ENCODE peak calls at places on chromosomes 6 and 20, in five cellular contexts. One of them, this sample, is unnamed.

GRCh38 chr6:28424163-28424562 is 19.1 kb downstream of the ZSCAN23 start:
- DNase-seq in breast epithelium: no peak
- DNase-seq in sigmoid colon: no peak
- DNase-seq in HepG2: no peak
- DNase-seq in HCT116: no peak
- DNase-seq in this sample: no peak

GRCh38 chr6:100677240-100677639 is 203.9 kb downstream of the ASCC3 start:
- DNase-seq in breast epithelium: no peak
- DNase-seq in sigmoid colon: no peak
- DNase-seq in HepG2: peak; percentile 14
- DNase-seq in HCT116: no peak
- DNase-seq in this sample: no peak

GRCh38 chr6:159934181-159934580 is 34.7 kb upstream of the IGF2R start:
- DNase-seq in breast epithelium: no peak
- DNase-seq in sigmoid colon: no peak
- DNase-seq in HepG2: no peak
- DNase-seq in HCT116: no peak
- DNase-seq in this sample: no peak

GRCh38 chr6:158631678-158632537 is 12.6 kb downstream of the DYNLT1 start:
- DNase-seq in breast epithelium: no peak
- DNase-seq in sigmoid colon: peak; percentile 85
- DNase-seq in HepG2: no peak
- DNase-seq in HCT116: peak; percentile 69
- DNase-seq in this sample: no peak

GRCh38 chr6:40443842-40444241 is 143.3 kb downstream of the LRFN2 start:
- DNase-seq in breast epithelium: no peak
- DNase-seq in sigmoid colon: no peak
- DNase-seq in HepG2: no peak
- DNase-seq in HCT116: no peak
- DNase-seq in this sample: no peak

GRCh38 chr6:16514249-16514648 is 247.0 kb downstream of the ATXN1 start:
- DNase-seq in breast epithelium: no peak
- DNase-seq in sigmoid colon: no peak
- DNase-seq in HepG2: peak; percentile 28
- DNase-seq in HCT116: no peak
- DNase-seq in this sample: no peak

GRCh38 chr6:44201638-44202303 is 15.0 kb upstream of the MYMX start:
- DNase-seq in breast epithelium: no peak
- DNase-seq in sigmoid colon: no peak
- DNase-seq in HepG2: no peak
- DNase-seq in HCT116: no peak
- DNase-seq in this sample: no peak

GRCh38 chr6:108945686-108946158 is 97.5 kb downstream of the ARMC2 start:
- DNase-seq in breast epithelium: no peak
- DNase-seq in sigmoid colon: peak; percentile 90
- DNase-seq in HepG2: no peak
- DNase-seq in HCT116: no peak
- DNase-seq in this sample: no peak

GRCh38 chr20:24842591-24843442 is 106.3 kb upstream of the CST7 start:
- DNase-seq in breast epithelium: no peak
- DNase-seq in sigmoid colon: no peak
- DNase-seq in HepG2: no peak
- DNase-seq in HCT116: no peak
- DNase-seq in this sample: peak; percentile 53

GRCh38 chr6:45560421-45560820 is 182.7 kb upstream of the SUPT3H start:
- DNase-seq in breast epithelium: no peak
- DNase-seq in sigmoid colon: no peak
- DNase-seq in HepG2: no peak
- DNase-seq in HCT116: no peak
- DNase-seq in this sample: no peak

GRCh38 chr6:157990321-157991066 is 8.8 kb downstream of the SYNJ2 start:
- DNase-seq in breast epithelium: no peak
- DNase-seq in sigmoid colon: no peak
- DNase-seq in HepG2: no peak
- DNase-seq in HCT116: no peak
- DNase-seq in this sample: peak; percentile 17

GRCh38 chr6:107716688-107717089 is 107.4 kb downstream of the SCML4 start:
- DNase-seq in breast epithelium: no peak
- DNase-seq in sigmoid colon: no peak
- DNase-seq in HepG2: no peak
- DNase-seq in HCT116: peak; percentile 68
- DNase-seq in this sample: peak; percentile 86

GRCh38 chr6:33745558-33745957 is 1.1 kb downstream of the IP6K3 start:
- DNase-seq in breast epithelium: no peak
- DNase-seq in sigmoid colon: peak; percentile 78
- DNase-seq in HepG2: peak; percentile 45
- DNase-seq in HCT116: no peak
- DNase-seq in this sample: no peak

GRCh38 chr20:37560629-37561028 is 33.0 kb upstream of the BLCAP start:
- DNase-seq in breast epithelium: no peak
- DNase-seq in sigmoid colon: no peak
- DNase-seq in HepG2: no peak
- DNase-seq in HCT116: no peak
- DNase-seq in this sample: no peak

GRCh38 chr20:10986586-10986985 is 312.8 kb upstream of the JAG1 start:
- DNase-seq in breast epithelium: no peak
- DNase-seq in sigmoid colon: no peak
- DNase-seq in HepG2: no peak
- DNase-seq in HCT116: no peak
- DNase-seq in this sample: no peak

GRCh38 chr6:149468179-149468578 is 16.6 kb downstream of the ZC3H12D start:
- DNase-seq in breast epithelium: no peak
- DNase-seq in sigmoid colon: no peak
- DNase-seq in HepG2: no peak
- DNase-seq in HCT116: no peak
- DNase-seq in this sample: no peak

GRCh38 chr6:40584741-40585140 is 2.4 kb downstream of the LRFN2 start:
- DNase-seq in breast epithelium: no peak
- DNase-seq in sigmoid colon: no peak
- DNase-seq in HepG2: no peak
- DNase-seq in HCT116: no peak
- DNase-seq in this sample: no peak

GRCh38 chr6:39188101-39188455 is 41.2 kb downstream of the KCNK5 start:
- DNase-seq in breast epithelium: no peak
- DNase-seq in sigmoid colon: no peak
- DNase-seq in HepG2: no peak
- DNase-seq in HCT116: no peak
- DNase-seq in this sample: no peak

GRCh38 chr20:33666293-33667244 is at the start of gene ACTL10:
- DNase-seq in breast epithelium: peak; percentile 97
- DNase-seq in sigmoid colon: peak; percentile 100
- DNase-seq in HepG2: no peak
- DNase-seq in HCT116: no peak
- DNase-seq in this sample: peak; percentile 97

GRCh38 chr20:63979221-63979548 is 257 bp downstream of the SAMD10 start:
- DNase-seq in breast epithelium: no peak
- DNase-seq in sigmoid colon: no peak
- DNase-seq in HepG2: no peak
- DNase-seq in HCT116: no peak
- DNase-seq in this sample: no peak

GRCh38 chr20:37745553-37745952 is 51.7 kb downstream of the CTNNBL1 start:
- DNase-seq in breast epithelium: no peak
- DNase-seq in sigmoid colon: no peak
- DNase-seq in HepG2: no peak
- DNase-seq in HCT116: no peak
- DNase-seq in this sample: no peak

GRCh38 chr6:148037496-148037895 is 305.1 kb upstream of the SASH1 start:
- DNase-seq in breast epithelium: no peak
- DNase-seq in sigmoid colon: no peak
- DNase-seq in HepG2: no peak
- DNase-seq in HCT116: no peak
- DNase-seq in this sample: no peak

GRCh38 chr6:87944541-87944954 is 103.1 kb upstream of the SPACA1 start:
- DNase-seq in breast epithelium: peak; percentile 56
- DNase-seq in sigmoid colon: no peak
- DNase-seq in HepG2: peak; percentile 71
- DNase-seq in HCT116: no peak
- DNase-seq in this sample: no peak

GRCh38 chr20:63858393-63859165 is 2.7 kb upstream of the ABHD16B start:
- DNase-seq in breast epithelium: no peak
- DNase-seq in sigmoid colon: no peak
- DNase-seq in HepG2: peak; percentile 79
- DNase-seq in HCT116: no peak
- DNase-seq in this sample: no peak

GRCh38 chr20:56909918-56910714 is 281.0 kb downstream of the TFAP2C start:
- DNase-seq in breast epithelium: no peak
- DNase-seq in sigmoid colon: no peak
- DNase-seq in HepG2: no peak
- DNase-seq in HCT116: no peak
- DNase-seq in this sample: no peak

DNA sequence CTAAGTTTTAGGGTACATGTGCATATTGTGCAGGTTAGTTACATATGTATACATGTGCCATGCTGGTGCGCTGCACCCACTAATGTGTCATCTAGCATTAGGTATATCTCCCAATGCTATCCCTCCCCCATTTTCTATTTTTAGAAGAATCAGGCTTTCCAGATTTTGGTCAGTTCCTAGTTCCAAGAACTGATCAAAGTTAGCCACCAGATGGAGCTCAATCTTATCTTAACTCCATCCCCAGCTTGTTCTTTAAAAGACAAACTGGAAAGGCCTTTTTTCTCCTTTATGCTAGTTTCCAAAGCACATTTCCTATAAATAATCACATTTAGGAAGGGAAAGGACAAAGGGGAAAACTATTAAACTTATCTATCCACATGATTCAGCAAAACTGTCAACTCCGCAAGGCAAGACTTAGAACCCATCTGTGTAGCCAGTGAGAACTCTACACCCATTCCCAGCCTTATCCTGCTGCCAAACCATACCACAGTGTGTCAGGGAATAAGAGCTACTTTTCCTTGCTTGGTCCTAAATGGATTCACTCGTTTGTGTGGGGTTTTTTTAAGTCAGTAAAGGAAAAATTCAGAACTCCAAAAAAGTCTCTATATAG is 22.8 kb upstream of the KHDC1 start:
- DNase-seq in breast epithelium: no peak
- DNase-seq in sigmoid colon: no peak
- DNase-seq in HepG2: peak; percentile 25
- DNase-seq in HCT116: peak; percentile 23
- DNase-seq in this sample: no peak
- TF ChIP-seq POLR2AphosphoS5 in breast epithelium: no peak
- TF ChIP-seq POLR2AphosphoS5 in sigmoid colon: no peak
- TF ChIP-seq POLR2AphosphoS5 in HepG2: no peak
- TF ChIP-seq POLR2AphosphoS5 in HCT116: no peak
- TF ChIP-seq POLR2AphosphoS5 in this sample: no peak

DNA sequence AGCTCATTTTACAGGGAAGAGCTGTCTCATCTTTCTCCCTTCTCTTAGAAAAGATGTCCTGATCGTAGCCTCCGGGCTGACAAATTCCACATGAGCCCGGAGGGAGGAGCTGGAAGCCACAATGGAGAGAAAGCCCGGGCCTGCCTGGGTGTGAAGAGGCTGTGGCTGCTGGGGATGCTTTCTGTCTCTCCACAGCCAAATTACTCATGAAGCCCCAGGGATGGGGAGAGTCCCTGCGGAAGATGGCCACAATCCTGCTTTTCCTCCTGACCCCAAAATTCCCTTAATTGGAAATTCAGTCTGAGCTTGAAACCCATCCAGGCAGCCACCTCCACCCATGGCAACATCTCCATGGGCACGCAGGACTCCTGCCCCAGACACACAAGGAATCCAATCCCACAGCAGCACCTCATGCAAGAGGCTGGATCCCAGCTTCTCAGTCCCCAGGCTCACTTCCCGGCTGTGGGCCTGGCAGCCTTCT is 32.4 kb downstream of the JPH2 start:
- DNase-seq in breast epithelium: no peak
- DNase-seq in sigmoid colon: peak; percentile 72
- DNase-seq in HepG2: no peak
- DNase-seq in HCT116: no peak
- DNase-seq in this sample: no peak
- TF ChIP-seq POLR2AphosphoS5 in breast epithelium: peak; percentile 32
- TF ChIP-seq POLR2AphosphoS5 in sigmoid colon: peak; percentile 23
- TF ChIP-seq POLR2AphosphoS5 in HepG2: no peak
- TF ChIP-seq POLR2AphosphoS5 in HCT116: no peak
- TF ChIP-seq POLR2AphosphoS5 in this sample: no peak

DNA sequence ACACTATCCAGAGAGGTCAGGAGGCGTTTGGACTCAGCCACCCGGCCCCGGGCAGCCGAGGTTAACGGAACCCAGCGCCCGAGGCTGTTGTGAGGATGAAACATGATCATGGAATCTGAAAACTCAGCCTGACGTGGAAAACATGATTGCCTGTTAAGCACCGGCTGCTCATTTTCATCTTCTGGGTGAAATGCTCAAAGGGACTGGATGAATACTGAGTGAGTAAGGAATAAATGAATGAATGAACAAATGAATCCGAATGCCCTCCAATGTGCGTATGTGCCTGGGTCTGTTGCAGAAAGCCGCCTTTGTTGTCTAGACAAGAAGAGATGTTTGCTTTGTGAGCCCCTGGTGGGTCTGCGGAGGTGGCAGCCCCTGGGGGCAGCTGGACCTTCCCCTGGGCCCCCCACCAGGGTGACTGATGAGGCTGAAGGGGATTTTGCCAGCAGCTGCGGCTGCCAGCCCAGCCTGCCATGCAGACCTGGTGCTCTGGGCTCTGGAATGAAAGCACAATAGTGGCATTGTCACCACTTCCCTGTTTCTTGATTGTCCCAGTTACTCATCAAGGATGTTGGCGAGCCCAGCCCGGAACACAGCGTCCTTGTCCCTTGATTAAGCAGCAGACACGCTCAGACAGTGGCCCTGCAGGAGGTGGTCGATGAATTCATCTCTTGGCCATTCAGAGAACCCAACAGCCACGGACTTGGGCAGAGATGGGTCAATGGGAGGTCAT is 211.1 kb downstream of the ANKRD60 start:
- DNase-seq in breast epithelium: peak; percentile 81
- DNase-seq in sigmoid colon: peak; percentile 82
- DNase-seq in HepG2: peak; percentile 34
- DNase-seq in HCT116: peak; percentile 89
- DNase-seq in this sample: no peak
- TF ChIP-seq POLR2AphosphoS5 in breast epithelium: peak; percentile 47
- TF ChIP-seq POLR2AphosphoS5 in sigmoid colon: peak; percentile 45
- TF ChIP-seq POLR2AphosphoS5 in HepG2: no peak
- TF ChIP-seq POLR2AphosphoS5 in HCT116: no peak
- TF ChIP-seq POLR2AphosphoS5 in this sample: no peak

DNA sequence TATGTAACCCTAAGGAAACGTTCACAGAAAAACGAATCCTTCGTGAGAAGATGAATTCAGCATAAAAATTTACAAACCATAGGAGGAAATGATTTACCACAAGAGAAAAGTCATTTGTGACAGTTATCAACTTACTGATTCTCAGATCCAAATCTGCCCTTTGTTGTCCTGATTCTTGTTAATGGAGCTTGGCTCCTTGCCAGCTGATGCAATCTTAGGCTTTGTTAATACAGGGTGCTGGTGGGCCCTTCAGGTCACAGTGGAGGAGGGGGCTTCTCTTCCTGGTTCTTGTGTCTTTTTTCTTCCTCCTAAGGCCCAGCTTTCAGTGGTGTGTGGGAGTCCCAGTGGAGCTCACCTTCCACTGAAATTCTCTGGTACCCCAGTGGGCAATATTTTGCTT is 108.4 kb upstream of the MAP3K7 start:
- DNase-seq in breast epithelium: no peak
- DNase-seq in sigmoid colon: no peak
- DNase-seq in HepG2: no peak
- DNase-seq in HCT116: no peak
- DNase-seq in this sample: no peak
- TF ChIP-seq POLR2AphosphoS5 in breast epithelium: no peak
- TF ChIP-seq POLR2AphosphoS5 in sigmoid colon: no peak
- TF ChIP-seq POLR2AphosphoS5 in HepG2: no peak
- TF ChIP-seq POLR2AphosphoS5 in HCT116: no peak
- TF ChIP-seq POLR2AphosphoS5 in this sample: no peak

This sample was measured in HL-60.